ENCODE peak calls at places on chromosomes 3 and 15, in nine cellular contexts. V is hepatic stellate cell; A is hippocampal formation; C is NCI-H524; J is GM12892; E is activated CD4-positive, alpha-beta T cell treated with anti-CD3 and anti-CD28 coated beads, Interleukin-2, amount 10 ng/mL, durations not matched to agents 7 days and 5 days; U is activated T-cell treated with anti-CD3 and anti-CD28 coated beads for 1 hour; H is T-helper 1 cell; L is ACHN. S is an unnamed sample.

GRCh38 chr3:187169231-187169960 is 27.9 kb upstream of the RTP1 start:
- DNase-seq in L (no peak), J (no peak), V (no peak), H (no peak), C (no peak), U (no peak), E (no peak), A (no peak), S (no peak)

GRCh38 chr3:5155241-5155640 is 32.3 kb upstream of the EDEM1 start:
- DNase-seq in A (no peak), C (no peak), U (no peak), J (no peak), L (no peak), H (no peak), E (no peak), V (no peak), S (no peak)

GRCh38 chr15:40093224-40093842 is 15.3 kb downstream of the BMF start:
- DNase-seq in H (no peak), V (no peak), U (no peak), C (no peak), L (no peak), E (no peak), A (no peak), J (no peak), S (peak)

GRCh38 chr3:139455855-139456254 is 20.5 kb downstream of the RBP2 start:
- DNase-seq in V (no peak), A (no peak), C (peak), U (no peak), J (no peak), H (no peak), E (no peak), L (no peak), S (peak)

GRCh38 chr3:9074079-9074478 is 110.8 kb upstream of the RAD18 start:
- DNase-seq in L (no peak), A (no peak), H (no peak), J (no peak), V (no peak), U (no peak), C (no peak), E (no peak), S (no peak)

GRCh38 chr15:90388462-90389182 is 580 bp downstream of the IQGAP1 start:
- DNase-seq in J (peak), H (peak), V (peak), A (no peak), C (peak), E (peak), L (peak), U (peak), S (peak)

GRCh38 chr3:133256787-133257483 is 142.9 kb upstream of the BFSP2 start:
- DNase-seq in A (no peak), L (no peak), H (peak), E (no peak), V (no peak), J (no peak), U (no peak), C (peak), S (no peak)

GRCh38 chr3:11844891-11845290 is 1.8 kb downstream of the TAMM41 start:
- DNase-seq in U (no peak), E (no peak), L (no peak), J (no peak), C (no peak), A (no peak), H (no peak), V (no peak), S (no peak)

GRCh38 chr3:131036200-131036816 is 9.6 kb downstream of the NEK11 start:
- DNase-seq in A (no peak), H (no peak), L (no peak), E (no peak), U (no peak), V (peak), C (peak), J (no peak), S (no peak)

GRCh38 chr3:195226900-195227447 is 44.0 kb downstream of the XXYLT1 start:
- DNase-seq in V (no peak), A (no peak), C (peak), E (no peak), H (no peak), J (no peak), L (peak), U (no peak), S (peak)

GRCh38 chr3:174352227-174352626 is 506.9 kb upstream of the NAALADL2 start:
- DNase-seq in U (no peak), A (no peak), L (no peak), V (no peak), J (no peak), E (no peak), H (no peak), C (no peak), S (no peak)

GRCh38 chr3:34650131-34650530 is 851.7 kb downstream of the PDCD6IP start:
- DNase-seq in J (no peak), A (no peak), V (no peak), L (no peak), C (no peak), U (no peak), E (no peak), H (no peak), S (no peak)

GRCh38 chr15:44427756-44428724 is 611 bp downstream of the CTDSPL2 start:
- DNase-seq in H (peak), E (peak), C (peak), J (no peak), L (peak), V (no peak), U (no peak), A (no peak), S (peak)

GRCh38 chr15:38220874-38221273 is 31.8 kb upstream of the SPRED1 start:
- DNase-seq in V (no peak), H (no peak), A (peak), C (no peak), J (no peak), U (no peak), E (no peak), L (no peak), S (peak)

GRCh38 chr15:90124487-90124886 is 22.2 kb upstream of the IDH2 start:
- DNase-seq in J (no peak), C (no peak), E (no peak), V (no peak), L (no peak), A (no peak), U (no peak), H (no peak), S (no peak)

GRCh38 chr15:65304393-65305143 is at the start of gene RNU5B-1:
- DNase-seq in H (peak), U (peak), J (peak), L (peak), E (peak), C (peak), A (peak), V (peak), S (peak)

GRCh38 chr15:70315431-70315830 is 217.7 kb upstream of the TLE3 start:
- DNase-seq in J (no peak), U (no peak), V (no peak), L (no peak), C (no peak), H (no peak), A (no peak), E (no peak), S (no peak)

GRCh38 chr15:77021803-77022381 is 27.0 kb downstream of the PSTPIP1 start:
- DNase-seq in C (no peak), L (no peak), E (peak), J (peak), V (peak), U (no peak), A (no peak), H (peak), S (no peak)

GRCh38 chr3:170330366-170330765 is 27.1 kb upstream of the SKIL start:
- DNase-seq in H (no peak), L (no peak), V (no peak), J (no peak), E (no peak), A (no peak), U (no peak), C (no peak), S (peak)

GRCh38 chr3:176430244-176430893 is 766.9 kb downstream of the TBL1XR1 start:
- DNase-seq in C (peak), L (peak), J (no peak), E (no peak), H (no peak), V (peak), A (peak), U (no peak), S (peak)

GRCh38 chr3:81545572-81545971 is 215.9 kb downstream of the GBE1 start:
- DNase-seq in U (no peak), C (no peak), A (no peak), V (no peak), E (no peak), H (no peak), J (no peak), L (no peak), S (no peak)

GRCh38 chr3:33681667-33682066 is 36.4 kb downstream of the CLASP2 start:
- DNase-seq in V (no peak), A (no peak), U (no peak), H (no peak), C (no peak), E (no peak), J (no peak), L (no peak), S (no peak)

GRCh38 chr15:74613953-74614743 is 1.5 kb upstream of the CLK3 start:
- DNase-seq in U (no peak), E (no peak), C (no peak), A (no peak), H (no peak), J (peak), L (no peak), V (peak), S (no peak)

GRCh38 chr3:123294296-123294938 is 92.7 kb downstream of the SEC22A start:
- DNase-seq in U (no peak), V (no peak), L (no peak), H (no peak), E (no peak), C (no peak), A (no peak), J (no peak), S (no peak)

GRCh38 chr15:92521624-92522008 is 127.9 kb downstream of the ST8SIA2 start:
- DNase-seq in E (peak), A (peak), J (peak), U (peak), C (peak), V (peak), L (peak), H (peak), S (peak)

S was measured in DMS53.